ENCODE peak calls at places on chromosomes 3 and 15, in six cellular contexts. G is choroid plexus epithelial cell, P is AG08396, S is GM04503, Q is heart right ventricle, B is NB4. J is an unnamed sample.

GRCh38 chr15:85749261-85750151 is 45.2 kb downstream of the KLHL25 start:
- DNase-seq in G (peak), P (peak), S (no peak), Q (no peak), B (no peak), J (no peak)

GRCh38 chr3:147651107-147651506 is 241.9 kb downstream of the ZIC1 start:
- DNase-seq in G (peak), P (no peak), S (no peak), Q (no peak), B (no peak), J (no peak)

GRCh38 chr15:91926871-91927270 is 73.4 kb downstream of the SLCO3A1 start:
- DNase-seq in G (peak), P (no peak), S (no peak), Q (no peak), B (no peak), J (no peak)

GRCh38 chr3:190180268-190180667 is 59.6 kb upstream of the P3H2 start:
- DNase-seq in G (no peak), P (peak), S (no peak), Q (no peak), B (no peak), J (no peak)

GRCh38 chr15:90836296-90836871 is 32.0 kb upstream of the FURIN start:
- DNase-seq in G (peak), P (peak), S (peak), Q (no peak), B (peak), J (no peak)

GRCh38 chr15:69031013-69032001 is 16.8 kb downstream of the NOX5 start:
- DNase-seq in G (peak), P (peak), S (no peak), Q (peak), B (peak), J (no peak)

GRCh38 chr3:149332227-149332765 is 1.1 kb downstream of the TM4SF18 start:
- DNase-seq in G (no peak), P (no peak), S (no peak), Q (no peak), B (no peak), J (no peak)

GRCh38 chr3:125150525-125151436 is 61.8 kb downstream of the SLC12A8 start:
- DNase-seq in G (peak), P (no peak), S (no peak), Q (no peak), B (peak), J (no peak)

GRCh38 chr3:4751057-4752051 is 227.9 kb upstream of the BHLHE40 start:
- DNase-seq in G (peak), P (peak), S (peak), Q (no peak), B (peak), J (no peak)

GRCh38 chr15:68499620-68500312 is 67.8 kb upstream of the ITGA11 start:
- DNase-seq in G (no peak), P (no peak), S (no peak), Q (no peak), B (no peak), J (no peak)

GRCh38 chr15:95132774-95133173 is 901.4 kb downstream of the MCTP2 start:
- DNase-seq in G (peak), P (peak), S (peak), Q (no peak), B (no peak), J (no peak)

GRCh38 chr3:37814547-37814946 is 47.1 kb upstream of the CTDSPL start:
- DNase-seq in G (peak), P (no peak), S (no peak), Q (no peak), B (peak), J (no peak)

GRCh38 chr3:161914703-161915102 is 418.1 kb downstream of the OTOL1 start:
- DNase-seq in G (peak), P (peak), S (no peak), Q (peak), B (peak), J (no peak)

GRCh38 chr3:141237701-141238521 is 6.3 kb downstream of the PXYLP1 start:
- DNase-seq in G (no peak), P (no peak), S (no peak), Q (peak), B (no peak), J (no peak)

GRCh38 chr15:31262143-31262530 is 64.5 kb upstream of the KLF13 start:
- DNase-seq in G (no peak), P (no peak), S (no peak), Q (no peak), B (no peak), J (no peak)

GRCh38 chr15:90820481-90820880 is 47.9 kb upstream of the FURIN start:
- DNase-seq in G (no peak), P (no peak), S (no peak), Q (no peak), B (no peak), J (no peak)

GRCh38 chr3:144107923-144108322 is 136.3 kb downstream of the DIPK2A start:
- DNase-seq in G (no peak), P (no peak), S (no peak), Q (no peak), B (no peak), J (no peak)

GRCh38 chr3:195777975-195778374 is 33.8 kb downstream of the MUC4 start:
- DNase-seq in G (no peak), P (no peak), S (no peak), Q (no peak), B (no peak), J (no peak)

GRCh38 chr3:12224181-12225147 is 64.4 kb upstream of the PPARG start:
- DNase-seq in G (peak), P (no peak), S (no peak), Q (no peak), B (no peak), J (no peak)

GRCh38 chr3:12990781-12991480 is 82.3 kb downstream of the IQSEC1 start:
- DNase-seq in G (peak), P (peak), S (peak), Q (no peak), B (no peak), J (no peak)

GRCh38 chr15:63041982-63042878 is at the start of gene TPM1:
- DNase-seq in G (peak), P (peak), S (peak), Q (peak), B (no peak), J (no peak)

GRCh38 chr3:39911465-39912309 is 102.3 kb downstream of the MYRIP start:
- DNase-seq in G (peak), P (no peak), S (no peak), Q (no peak), B (no peak), J (no peak)

GRCh38 chr3:151197981-151198767 is 4.8 kb downstream of the GPR171 start:
- DNase-seq in G (no peak), P (no peak), S (no peak), Q (no peak), B (no peak), J (no peak)